ENCODE peak calls at places on chromosome 5, in nine cellular contexts. Z is mesothelial cell of epicardium, J is upper lobe of left lung, K is kidney epithelial cell, E is cardiac muscle cell, H is Peyer's patch, B is astrocyte, M is type B pancreatic cell, P is AG09309. S is an unnamed sample.

GRCh38 chr5:154740483-154740882 is 14.7 kb upstream of the LARP1 start:
- DNase-seq in P (no peak), H (no peak), J (no peak), E (no peak), K (no peak), Z (no peak), M (no peak), B (peak; percentile 40), S (peak; percentile 80)

GRCh38 chr5:171420429-171421231 is 1.2 kb downstream of the FGF18 start:
- DNase-seq in H (peak; percentile 67), Z (no peak), K (no peak), E (peak; percentile 81), P (peak; percentile 63), B (peak; percentile 89), M (no peak), J (peak; percentile 78), S (peak; percentile 95)

GRCh38 chr5:160023883-160024635 is 15.1 kb downstream of the TTC1 start:
- DNase-seq in P (no peak), Z (no peak), B (no peak), H (no peak), M (no peak), K (no peak), J (no peak), E (peak; percentile 1), S (no peak)

GRCh38 chr5:168188182-168188581 is 103.3 kb upstream of the WWC1 start:
- DNase-seq in Z (no peak), M (no peak), E (no peak), H (no peak), K (no peak), P (no peak), B (no peak), J (no peak), S (no peak)

GRCh38 chr5:112921833-112922817 is at the start of gene REEP5:
- DNase-seq in E (peak; percentile 94), J (peak; percentile 90), B (peak; percentile 45), Z (peak; percentile 79), P (no peak), K (no peak), H (peak; percentile 92), M (peak; percentile 87), S (peak; percentile 48)

GRCh38 chr5:59661939-59662615 is 231.4 kb downstream of the PDE4D start:
- DNase-seq in B (peak; percentile 70), J (no peak), P (no peak), M (no peak), E (peak; percentile 10), Z (no peak), K (no peak), H (peak; percentile 55), S (no peak)

GRCh38 chr5:151520294-151520693 is 70.8 kb downstream of the FAT2 start:
- DNase-seq in H (no peak), P (no peak), E (peak; percentile 19), J (no peak), K (no peak), B (no peak), M (no peak), Z (no peak), S (no peak)

GRCh38 chr5:57989378-57989777 is 470.5 kb downstream of the PLK2 start:
- DNase-seq in P (no peak), B (peak; percentile 45), J (no peak), M (no peak), Z (no peak), H (no peak), K (peak; percentile 7), E (no peak), S (peak; percentile 1)

GRCh38 chr5:129361441-129362025 is 98.6 kb upstream of the ADAMTS19 start:
- DNase-seq in H (no peak), P (no peak), K (no peak), E (peak; percentile 38), J (no peak), B (no peak), Z (no peak), M (no peak), S (peak; percentile 10)

GRCh38 chr5:86929123-86929766 is 311.5 kb downstream of the COX7C start:
- DNase-seq in B (no peak), Z (no peak), K (no peak), H (no peak), J (no peak), P (no peak), E (no peak), M (no peak), S (no peak)

GRCh38 chr5:83066548-83067110 is 10.6 kb downstream of the TMEM167A start:
- DNase-seq in P (no peak), B (no peak), E (no peak), K (no peak), Z (no peak), H (no peak), M (no peak), J (no peak), S (no peak)

GRCh38 chr5:141475625-141476131 is at the start of gene PCDHGC3:
- DNase-seq in H (peak; percentile 91), P (peak; percentile 87), E (peak; percentile 88), B (peak; percentile 91), J (peak; percentile 93), Z (peak; percentile 72), K (peak; percentile 78), M (no peak), S (peak; percentile 97)

GRCh38 chr5:141882594-141883183 is 4.5 kb upstream of the PCDH1 start:
- DNase-seq in M (no peak), Z (no peak), P (no peak), E (no peak), K (no peak), H (no peak), J (no peak), B (no peak), S (no peak)

GRCh38 chr5:111072949-111073682 is 1.6 kb downstream of the TSLP start:
- DNase-seq in E (peak; percentile 74), M (no peak), H (peak; percentile 68), P (no peak), B (peak; percentile 14), K (no peak), J (peak; percentile 46), Z (no peak), S (peak; percentile 44)
- TF ChIP-seq CTCF in E (peak; percentile 17), M (no peak), H (no peak), P (no peak), B (no peak), K (no peak), J (no peak), Z (no peak), S (no peak)

GRCh38 chr5:102856374-102856748 is 101.3 kb downstream of the PAM start:
- DNase-seq in K (no peak), M (no peak), Z (no peak), J (no peak), P (peak; percentile 83), E (no peak), H (no peak), B (peak; percentile 54), S (peak; percentile 81)

GRCh38 chr5:102850503-102850902 is 95.4 kb downstream of the PAM start:
- DNase-seq in P (no peak), J (no peak), E (no peak), M (no peak), B (no peak), H (no peak), K (no peak), Z (no peak), S (no peak)

GRCh38 chr5:102857090-102857818 is 102.1 kb downstream of the PAM start:
- DNase-seq in K (no peak), E (no peak), M (no peak), Z (no peak), P (peak; percentile 89), J (no peak), H (no peak), B (no peak), S (peak; percentile 86)

GRCh38 chr5:102855684-102856373 is 100.7 kb downstream of the PAM start:
- DNase-seq in Z (no peak), H (no peak), K (no peak), B (no peak), E (no peak), M (no peak), P (no peak), J (no peak), S (no peak)

GRCh38 chr5:102853680-102854079 is 98.6 kb downstream of the PAM start:
- DNase-seq in Z (no peak), M (no peak), P (peak; percentile 82), J (no peak), E (no peak), K (no peak), H (no peak), B (peak; percentile 12), S (peak; percentile 63)
- TF ChIP-seq CTCF in Z (no peak), M (no peak), P (no peak), J (no peak), E (no peak), K (no peak), H (no peak), B (no peak), S (no peak)

GRCh38 chr5:65032250-65032649 is 263.5 kb downstream of the CWC27 start:
- DNase-seq in J (no peak), P (peak; percentile 95), B (peak; percentile 97), Z (no peak), M (no peak), K (no peak), E (no peak), H (no peak), S (peak; percentile 99)

GRCh38 chr5:65034029-65034781 is 265.5 kb downstream of the CWC27 start:
- DNase-seq in J (no peak), K (peak; percentile 32), H (peak; percentile 58), M (no peak), Z (no peak), E (no peak), P (no peak), B (no peak), S (peak; percentile 81)

GRCh38 chr5:65037845-65038815 is 269.4 kb downstream of the CWC27 start:
- DNase-seq in B (no peak), H (peak; percentile 64), E (no peak), J (no peak), K (no peak), P (no peak), Z (no peak), M (no peak), S (no peak)

GRCh38 chr5:65034782-65035181 is 266.1 kb downstream of the CWC27 start:
- DNase-seq in Z (no peak), K (no peak), P (no peak), M (no peak), H (peak; percentile 52), E (no peak), J (no peak), B (no peak), S (no peak)

GRCh38 chr5:65035212-65036206 is 266.8 kb downstream of the CWC27 start:
- DNase-seq in Z (peak; percentile 85), J (peak; percentile 90), B (peak; percentile 91), P (peak; percentile 74), M (peak; percentile 92), K (peak; percentile 55), E (peak; percentile 94), H (peak; percentile 89), S (peak; percentile 96)
- TF ChIP-seq CTCF in Z (no peak), J (peak; percentile 38), B (no peak), P (no peak), M (peak; percentile 19), K (no peak), E (no peak), H (peak; percentile 36), S (no peak)

DNA sequence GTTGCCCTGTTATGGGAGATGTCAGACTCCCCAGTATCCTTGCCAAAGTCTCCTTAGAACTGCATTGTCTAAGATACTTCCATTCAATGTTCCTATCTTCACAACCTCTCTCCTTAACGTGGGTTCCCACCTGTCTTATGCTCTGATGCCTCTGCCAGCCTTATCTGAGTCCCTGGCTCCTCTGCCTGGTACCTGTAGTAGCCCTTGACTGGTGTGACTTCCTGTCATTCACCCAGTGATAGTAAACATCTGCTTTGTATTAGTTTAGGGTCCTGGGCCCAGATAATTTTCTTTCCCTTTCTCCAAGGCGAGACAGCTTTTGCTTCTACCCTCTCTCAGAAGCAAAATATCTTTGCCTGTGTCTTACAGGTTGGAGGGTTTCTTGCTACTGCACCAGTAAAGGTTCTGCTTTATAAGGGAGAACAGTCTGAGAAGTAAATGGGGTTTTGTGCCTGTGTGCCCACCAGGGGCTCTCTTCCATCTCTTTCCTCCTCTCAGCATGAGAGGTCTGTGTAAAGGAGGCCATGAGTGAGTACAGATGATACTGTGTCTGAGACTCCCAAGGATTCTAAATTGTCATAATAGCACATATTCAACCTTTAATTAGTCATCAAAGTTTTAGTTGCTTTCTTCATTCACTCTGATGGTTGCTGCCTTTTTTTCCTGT is 220.8 kb downstream of the PRR16 start:
- DNase-seq in B (no peak), E (peak; percentile 8), Z (no peak), H (no peak), J (no peak), M (no peak), K (no peak), P (no peak), S (peak; percentile 18)
- TF ChIP-seq CTCF in B (peak; percentile 29), E (peak; percentile 10), Z (no peak), H (no peak), J (no peak), M (peak; percentile 47), K (peak; percentile 27), P (peak; percentile 37), S (peak; percentile 29)